ENCODE peak calls at places on chromosomes 13 and 19, in nine cellular contexts. C is Ammon's horn; Y is midbrain; B is AG20443; I is GOT3; Q is stimulated activated CD4-positive, alpha-beta T cell treated with anti-CD3 and anti-CD28 coated beads, Interleukin-15, amount 100 ng/mL, for 48 hours; X is CD8-positive, alpha-beta T cell; U is EL; K is posterior cingulate gyrus. F is an unnamed sample.

GRCh38 chr19:38769635-38770211 is 3.6 kb downstream of the LGALS7 start:
- DNase-seq in C (peak; percentile 63), Y (peak; percentile 19), B (peak; percentile 92), I (no peak), Q (peak; percentile 76), X (peak; percentile 87), U (peak; percentile 68), K (peak; percentile 36), F (no peak)

GRCh38 chr19:4986056-4986455 is 17.1 kb downstream of the KDM4B start:
- DNase-seq in C (no peak), Y (no peak), B (no peak), I (no peak), Q (no peak), X (no peak), U (no peak), K (no peak), F (no peak)

GRCh38 chr13:23751195-23751594 is 138.0 kb downstream of the MIPEP start:
- DNase-seq in C (no peak), Y (no peak), B (no peak), I (no peak), Q (no peak), X (no peak), U (peak; percentile 6), K (no peak), F (no peak)

GRCh38 chr19:39446365-39447084 is 1.1 kb downstream of the SUPT5H start:
- DNase-seq in C (no peak), Y (no peak), B (no peak), I (no peak), Q (no peak), X (no peak), U (no peak), K (no peak), F (no peak)

GRCh38 chr19:15247107-15248014 is 15.1 kb upstream of the EPHX3 start:
- DNase-seq in C (no peak), Y (no peak), B (no peak), I (no peak), Q (no peak), X (no peak), U (no peak), K (no peak), F (no peak)

GRCh38 chr19:51059715-51060114 is 5.2 kb downstream of the KLK13 start:
- DNase-seq in C (no peak), Y (no peak), B (no peak), I (no peak), Q (no peak), X (no peak), U (no peak), K (no peak), F (no peak)

GRCh38 chr13:20772401-20773131 is 1.2 kb downstream of the EEF1AKMT1 start:
- DNase-seq in C (no peak), Y (no peak), B (no peak), I (no peak), Q (no peak), X (no peak), U (peak; percentile 4), K (no peak), F (no peak)

GRCh38 chr13:35712907-35713685 is 236.6 kb upstream of the MAB21L1 start:
- DNase-seq in C (no peak), Y (no peak), B (peak; percentile 45), I (no peak), Q (no peak), X (no peak), U (peak; percentile 86), K (no peak), F (peak; percentile 81)

GRCh38 chr13:96900992-96901391 is 93.3 kb downstream of the OXGR1 start:
- DNase-seq in C (no peak), Y (no peak), B (no peak), I (no peak), Q (no peak), X (no peak), U (no peak), K (no peak), F (no peak)

GRCh38 chr13:52454459-52454824 is 836 bp upstream of the CKAP2 start:
- DNase-seq in C (peak; percentile 16), Y (no peak), B (no peak), I (no peak), Q (no peak), X (no peak), U (peak; percentile 9), K (peak; percentile 10), F (peak; percentile 60)

GRCh38 chr13:105442941-105443340 is 1092.5 kb downstream of the EFNB2 start:
- DNase-seq in C (peak; percentile 4), Y (no peak), B (peak; percentile 76), I (no peak), Q (no peak), X (no peak), U (peak; percentile 88), K (no peak), F (no peak)

GRCh38 chr19:4712771-4713170 is 10.9 kb downstream of the DPP9 start:
- DNase-seq in C (no peak), Y (no peak), B (no peak), I (no peak), Q (no peak), X (no peak), U (no peak), K (no peak), F (no peak)

GRCh38 chr19:2733930-2734588 is 5.8 kb downstream of the SLC39A3 start:
- DNase-seq in C (no peak), Y (no peak), B (no peak), I (no peak), Q (no peak), X (no peak), U (no peak), K (no peak), F (no peak)

GRCh38 chr13:102028846-102029245 is 373.0 kb downstream of the FGF14 start:
- DNase-seq in C (no peak), Y (no peak), B (no peak), I (no peak), Q (no peak), X (no peak), U (no peak), K (no peak), F (no peak)

GRCh38 chr19:51784922-51785690 is 9.9 kb upstream of the FPR3 start:
- DNase-seq in C (peak; percentile 58), Y (peak; percentile 41), B (peak; percentile 39), I (peak; percentile 49), Q (peak; percentile 52), X (no peak), U (peak; percentile 80), K (no peak), F (no peak)

GRCh38 chr13:23467048-23467931 is 33.8 kb upstream of the SACS start:
- DNase-seq in C (no peak), Y (no peak), B (peak; percentile 46), I (no peak), Q (no peak), X (no peak), U (peak; percentile 87), K (no peak), F (no peak)

GRCh38 chr13:35722438-35723060 is 246.1 kb upstream of the MAB21L1 start:
- DNase-seq in C (no peak), Y (no peak), B (no peak), I (no peak), Q (no peak), X (no peak), U (no peak), K (no peak), F (no peak)

GRCh38 chr19:16476401-16476800 is 4.6 kb upstream of the EPS15L1 start:
- DNase-seq in C (no peak), Y (no peak), B (no peak), I (no peak), Q (no peak), X (no peak), U (no peak), K (no peak), F (no peak)

GRCh38 chr13:49635599-49636433 is 7.5 kb downstream of the ARL11 start:
- DNase-seq in C (peak; percentile 29), Y (no peak), B (no peak), I (no peak), Q (no peak), X (no peak), U (peak; percentile 43), K (no peak), F (peak; percentile 81)

F was measured in NCI-H146.